ENCODE peak calls at places on chromosomes 6 and 20, in six cellular contexts. U, B, N, Y, C and T are unnamed samples.

GRCh38 chr20:4780245-4780644 is 58.5 kb downstream of the PRND start:
- DNase-seq in U (peak), B (no peak), N (no peak), Y (no peak), C (no peak), T (no peak)

GRCh38 chr6:21149460-21149859 is 444.1 kb upstream of the SOX4 start:
- DNase-seq in U (no peak), B (no peak), N (no peak), Y (no peak), C (no peak), T (no peak)

GRCh38 chr20:45407067-45407745 is 883 bp upstream of the DBNDD2 start:
- DNase-seq in U (no peak), B (no peak), N (no peak), Y (no peak), C (peak), T (no peak)

GRCh38 chr20:2136275-2136674 is 34.6 kb downstream of the STK35 start:
- DNase-seq in U (no peak), B (no peak), N (no peak), Y (no peak), C (no peak), T (no peak)

GRCh38 chr20:50879649-50880550 is 51.3 kb downstream of the ADNP start:
- DNase-seq in U (no peak), B (no peak), N (no peak), Y (no peak), C (no peak), T (no peak)

GRCh38 chr6:113137411-113137810 is 719.7 kb upstream of the MARCKS start:
- DNase-seq in U (no peak), B (no peak), N (no peak), Y (no peak), C (peak), T (no peak)

GRCh38 chr20:35328689-35329088 is 36.5 kb upstream of the FAM83C start:
- DNase-seq in U (no peak), B (no peak), N (no peak), Y (no peak), C (no peak), T (no peak)

GRCh38 chr6:7154341-7155139 is 46.8 kb downstream of the RREB1 start:
- DNase-seq in U (no peak), B (no peak), N (peak), Y (no peak), C (no peak), T (no peak)

GRCh38 chr20:59515013-59515905 is 89.1 kb upstream of the PHACTR3 start:
- DNase-seq in U (no peak), B (no peak), N (peak), Y (peak), C (peak), T (no peak)

DNA sequence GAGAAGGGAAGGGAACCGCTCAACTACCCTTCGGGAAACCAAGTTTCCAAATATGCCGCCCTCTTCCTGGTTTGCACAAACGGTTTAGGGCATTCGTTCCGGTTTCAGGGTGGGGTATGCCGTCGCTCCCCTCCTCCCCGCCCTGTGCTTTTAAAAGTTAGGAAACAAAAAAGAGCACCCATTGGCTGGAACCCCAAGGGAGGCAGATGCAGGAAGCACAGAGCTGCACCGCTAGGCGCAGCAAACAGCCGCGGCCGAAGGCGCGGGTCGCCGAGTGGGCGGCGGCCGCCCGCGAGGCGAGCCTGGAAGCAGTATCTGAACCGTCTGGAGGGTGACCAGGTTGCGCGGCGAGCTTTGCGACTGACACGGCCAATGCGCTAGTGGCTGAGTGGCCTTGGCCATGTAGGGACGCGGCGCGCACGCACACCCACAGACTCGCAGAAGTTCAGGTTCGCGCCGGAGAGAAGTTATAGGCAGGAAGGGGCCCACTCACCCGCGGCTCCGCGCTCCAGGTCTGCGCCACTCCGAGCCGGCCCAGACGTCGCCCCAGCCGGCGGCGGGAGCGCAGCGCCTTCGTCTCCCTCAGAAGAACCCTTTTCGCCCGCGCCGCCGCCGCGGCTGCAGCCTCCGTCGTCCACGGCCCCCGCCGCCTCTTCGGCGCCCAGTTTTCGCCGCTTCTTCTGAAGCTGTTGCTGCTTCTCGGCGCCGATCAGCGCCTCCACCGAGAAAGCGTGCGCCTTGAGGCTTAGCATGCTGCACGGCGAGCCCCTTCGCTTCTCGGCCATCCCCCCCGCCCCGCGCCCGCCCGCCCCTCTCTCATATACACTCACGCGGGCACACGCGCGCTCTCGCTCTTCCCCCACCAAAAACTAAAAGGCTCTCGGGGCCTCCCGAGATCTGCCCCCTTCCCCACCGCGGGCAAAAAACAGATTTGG is 734 bp downstream of the TBX18 start:
- DNase-seq in U (no peak), B (no peak), N (peak), Y (no peak), C (peak), T (no peak)
- H3K27ac ChIP-seq in U (no peak), B (no peak), N (no peak), Y (no peak), C (peak), T (no peak)

DNA sequence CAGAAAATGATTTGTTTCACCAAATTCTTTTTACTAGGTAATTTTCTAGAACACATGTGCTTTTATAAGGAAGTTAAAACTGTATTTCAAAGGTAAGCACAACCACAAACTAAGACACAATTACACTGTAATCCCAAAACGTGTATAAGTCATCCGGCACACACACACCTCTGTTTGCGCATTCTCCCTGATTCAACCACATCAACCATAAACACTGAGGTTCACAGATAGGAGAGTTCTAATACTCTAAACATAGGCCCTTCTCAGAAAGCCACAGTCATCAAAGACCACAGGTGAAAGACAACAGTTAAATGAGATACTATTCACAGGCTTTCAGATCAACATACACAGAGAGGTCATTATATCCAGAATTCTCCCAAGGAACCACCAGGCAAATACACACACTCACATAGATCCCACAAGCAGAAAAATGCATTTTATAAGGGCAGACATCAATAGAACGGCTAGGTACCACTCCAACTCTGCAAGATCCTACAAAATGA is 6.8 kb upstream of the FBXO9 start:
- DNase-seq in U (no peak), B (no peak), N (no peak), Y (no peak), C (no peak), T (no peak)
- H3K27ac ChIP-seq in U (no peak), B (no peak), N (no peak), Y (no peak), C (peak), T (no peak)

GRCh38 chr20:25050501-25051350 is 7.2 kb downstream of the ACSS1 start:
- DNase-seq in U (no peak), B (no peak), N (no peak), Y (no peak), C (peak), T (no peak)

GRCh38 chr20:25052255-25053206 is 5.4 kb downstream of the ACSS1 start:
- DNase-seq in U (no peak), B (no peak), N (no peak), Y (no peak), C (peak), T (no peak)

GRCh38 chr20:25050082-25050481 is 7.9 kb downstream of the ACSS1 start:
- DNase-seq in U (no peak), B (no peak), N (no peak), Y (no peak), C (peak), T (no peak)

GRCh38 chr20:25053207-25054132 is 4.5 kb downstream of the ACSS1 start:
- DNase-seq in U (no peak), B (no peak), N (peak), Y (no peak), C (peak), T (no peak)

DNA sequence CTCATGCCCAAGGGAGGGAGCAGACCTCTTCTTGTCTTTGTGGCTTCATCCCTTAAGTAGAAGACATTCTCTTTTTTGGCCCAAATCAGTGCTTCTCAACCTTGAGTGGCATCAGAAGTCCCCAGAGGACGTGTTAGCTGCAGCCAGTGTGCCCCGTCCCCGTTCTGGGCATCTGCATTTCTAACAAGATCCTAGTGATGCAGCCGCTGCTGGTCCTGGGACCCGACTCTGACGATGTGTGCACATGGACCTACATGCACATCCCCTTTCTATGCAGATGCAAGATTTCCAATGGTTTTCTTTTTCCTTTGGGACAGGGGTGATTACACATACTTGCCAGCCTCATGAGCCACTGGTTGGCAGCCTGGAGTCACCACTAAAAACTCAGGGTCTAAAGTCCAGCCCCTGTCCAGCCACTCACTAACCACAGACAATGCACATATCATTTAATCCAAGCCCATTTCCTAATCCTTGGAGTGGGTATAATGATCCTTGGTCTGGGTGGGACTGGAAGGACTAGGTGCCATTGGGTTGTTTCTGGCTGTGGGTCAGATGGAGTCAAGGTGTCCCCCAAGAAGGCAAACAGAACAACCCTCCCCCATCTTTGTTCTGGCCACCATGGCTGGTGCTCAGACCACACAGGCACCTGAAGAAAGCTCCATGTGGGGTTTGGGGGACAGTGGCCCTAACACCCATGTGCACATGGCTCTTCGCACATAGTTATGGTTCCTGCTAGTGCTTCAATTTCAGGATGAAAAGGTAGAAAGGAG is 6.4 kb downstream of the ACSS1 start:
- DNase-seq in U (no peak), B (no peak), N (no peak), Y (no peak), C (peak), T (no peak)
- H3K27ac ChIP-seq in U (no peak), B (no peak), N (no peak), Y (no peak), C (no peak), T (no peak)

GRCh38 chr20:18191336-18191735 is 53.7 kb downstream of the KAT14 start:
- DNase-seq in U (no peak), B (no peak), N (no peak), Y (peak), C (no peak), T (no peak)
- H3K27ac ChIP-seq in U (no peak), B (no peak), N (no peak), Y (no peak), C (no peak), T (no peak)